ENCODE peak calls at places on chromosomes 6 and 20, in six cellular contexts. N is H1, I is HepG2, K is GM12878, A is HCT116, O is K562. E is an unnamed sample. For H3K4me1, the result is how much of the 10 kb centered on the place peaks cover.

GRCh38 chr6:4931530-4932505 is 72.0 kb downstream of the RPP40 start:
- DNase-seq in K (no peak), I (peak), A (no peak), O (no peak), N (no peak), E (no peak)

GRCh38 chr6:24910331-24910849 is 25.4 kb downstream of the RIPOR2 start:
- DNase-seq in K (no peak), O (no peak), A (no peak), N (no peak), I (no peak), E (peak)

GRCh38 chr20:2378893-2379292 is 1.8 kb upstream of the TGM6 start:
- DNase-seq in I (no peak), N (no peak), O (no peak), A (no peak), K (no peak), E (no peak)

GRCh38 chr6:78465042-78465634 is 402.2 kb upstream of the IRAK1BP1 start:
- DNase-seq in O (no peak), A (no peak), K (no peak), I (no peak), N (no peak), E (no peak)

GRCh38 chr20:11229772-11230171 is 556.0 kb upstream of the JAG1 start:
- DNase-seq in A (peak), N (no peak), O (no peak), K (no peak), I (no peak), E (no peak)

GRCh38 chr6:112235956-112236355 is 18.4 kb downstream of the LAMA4 start:
- DNase-seq in O (no peak), K (no peak), A (no peak), I (no peak), N (no peak), E (no peak)

GRCh38 chr6:150087336-150087735 is 18.4 kb upstream of the ULBP3 start:
- DNase-seq in A (no peak), I (no peak), N (no peak), O (no peak), K (no peak), E (no peak)

GRCh38 chr20:62736026-62736406 is 27.4 kb downstream of the NTSR1 start:
- DNase-seq in I (no peak), K (no peak), A (no peak), N (no peak), O (no peak), E (no peak)

GRCh38 chr6:150016324-150017185 is 8.8 kb downstream of the RAET1L start:
- DNase-seq in K (no peak), N (no peak), O (peak), I (peak), A (peak), E (peak)

GRCh38 chr6:11700118-11700718 is 78.4 kb downstream of the ADTRP start:
- DNase-seq in A (peak), O (peak), I (peak), K (no peak), N (no peak), E (peak)

GRCh38 chr20:55580475-55580874 is 424.8 kb downstream of the CBLN4 start:
- DNase-seq in O (no peak), A (no peak), N (no peak), K (no peak), I (no peak), E (no peak)

GRCh38 chr6:7684843-7685242 is 41.1 kb upstream of the BMP6 start:
- DNase-seq in K (no peak), I (no peak), N (peak), A (no peak), O (no peak), E (no peak)

GRCh38 chr6:170122676-170123075 is 168.2 kb downstream of the DLL1 start:
- DNase-seq in N (no peak), A (no peak), I (no peak), K (no peak), O (no peak), E (no peak)

GRCh38 chr6:110137924-110138887 is 41.3 kb downstream of the WASF1 start:
- DNase-seq in A (no peak), O (no peak), I (no peak), K (no peak), N (no peak), E (no peak)

GRCh38 chr6:136535017-136535416 is 15.2 kb downstream of the MAP7 start:
- DNase-seq in A (no peak), I (no peak), O (no peak), N (no peak), K (no peak), E (no peak)

GRCh38 chr6:170018422-170019258 is 267.2 kb downstream of the ERMARD start:
- DNase-seq in A (no peak), I (no peak), K (no peak), O (no peak), N (no peak), E (no peak)

GRCh38 chr6:2891768-2892170 is 11.3 kb downstream of the SERPINB9 start:
- DNase-seq in O (no peak), I (no peak), N (no peak), A (no peak), K (peak), E (no peak)

GRCh38 chr6:97841763-97842162 is 558.7 kb upstream of the MMS22L start:
- DNase-seq in I (no peak), O (no peak), A (no peak), N (no peak), K (no peak), E (no peak)

GRCh38 chr6:166556871-166557322 is 29.6 kb downstream of the RAMACL start:
- DNase-seq in K (no peak), A (peak), N (no peak), I (no peak), O (no peak), E (no peak)

GRCh38 chr20:4811661-4812181 is 90.0 kb downstream of the PRND start:
- DNase-seq in N (no peak), K (peak), A (no peak), O (no peak), I (no peak), E (no peak)

GRCh38 chr6:139708342-139709199 is 334.1 kb upstream of the CITED2 start:
- DNase-seq in K (no peak), I (peak), O (no peak), N (no peak), A (no peak), E (no peak)

GRCh38 chr6:34027445-34027936 is 118.4 kb downstream of the GRM4 start:
- DNase-seq in I (peak), A (peak), O (peak), K (no peak), N (peak), E (peak)

GRCh38 chr6:6942826-6943225 is 164.9 kb upstream of the RREB1 start:
- DNase-seq in I (no peak), K (peak), A (no peak), O (no peak), N (no peak), E (no peak)

DNA sequence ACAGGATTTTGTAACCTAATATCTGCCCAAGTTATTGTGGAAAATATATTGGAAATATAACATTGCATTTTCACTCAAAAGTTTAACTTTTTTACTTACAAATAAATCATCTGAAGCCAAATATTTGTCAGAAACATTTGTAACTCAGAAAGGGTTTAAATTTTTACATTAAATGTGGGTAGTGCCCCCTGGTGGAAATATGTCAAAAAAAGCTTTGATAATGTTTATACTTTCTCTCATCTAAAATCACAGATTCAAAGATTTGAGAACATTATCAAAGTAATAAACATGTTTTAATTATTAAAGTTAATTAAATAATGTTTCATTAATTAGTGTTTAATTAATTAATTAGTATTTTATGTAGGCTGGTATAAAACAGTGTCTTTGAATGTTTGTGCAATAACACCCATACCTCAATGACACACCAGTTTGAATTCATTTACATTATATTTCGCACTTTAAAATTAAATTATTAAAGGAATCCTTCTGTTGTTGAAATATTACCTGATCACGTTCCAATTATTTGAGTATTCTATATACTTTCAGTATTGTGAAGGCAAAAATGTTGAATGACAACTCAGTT is 320.1 kb upstream of the FKBP1C start:
- DNase-seq in I (peak), N (no peak), O (no peak), A (no peak), K (no peak), E (peak)
- TF ChIP-seq JUND in I (no peak), N (no peak), O (no peak), A (no peak), K (no peak), E (no peak)

GRCh38 chr20:8234580-8234979 is 102.5 kb downstream of the PLCB1 start:
- DNase-seq in N (no peak), K (no peak), I (no peak), O (no peak), A (no peak), E (no peak)

GRCh38 chr20:8229090-8229489 is 97.0 kb downstream of the PLCB1 start:
- DNase-seq in N (no peak), A (no peak), O (no peak), I (no peak), K (no peak), E (no peak)

GRCh38 chr20:8231038-8231437 is 99.0 kb downstream of the PLCB1 start:
- DNase-seq in O (no peak), A (no peak), I (no peak), K (no peak), N (no peak), E (no peak)

GRCh38 chr20:8228315-8228714 is 96.2 kb downstream of the PLCB1 start:
- DNase-seq in N (no peak), K (no peak), O (no peak), I (no peak), A (no peak), E (no peak)

GRCh38 chr20:8232332-8232731 is 100.3 kb downstream of the PLCB1 start:
- DNase-seq in K (no peak), O (no peak), I (no peak), N (no peak), A (no peak), E (no peak)
- H3K4me1 ChIP-seq in K (under half), O (under half), I (under half), N (under half), A (under half), E (under half)

DNA sequence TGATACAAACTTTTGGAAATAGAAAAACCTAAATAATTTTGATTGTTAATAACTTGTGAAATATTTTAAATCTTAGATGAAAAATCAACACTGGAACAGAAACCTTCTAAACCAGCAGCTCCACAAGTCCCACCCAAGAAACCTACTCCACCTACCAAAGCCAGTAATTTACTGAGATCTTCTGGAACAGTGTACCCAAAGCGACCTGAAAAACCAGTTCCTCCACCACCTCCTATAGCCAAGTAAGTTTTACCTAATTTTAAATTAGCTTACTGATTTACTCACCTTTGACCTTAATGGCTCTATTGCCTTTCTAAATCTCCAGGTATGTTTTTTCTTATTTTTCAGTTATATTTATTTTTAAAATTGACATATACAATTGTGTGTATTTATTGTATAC is 102.6 kb upstream of the ADGRF4 start:
- DNase-seq in O (no peak), N (no peak), A (no peak), K (no peak), I (no peak), E (no peak)
- TF ChIP-seq JUND in O (no peak), N (no peak), A (no peak), K (no peak), I (no peak), E (no peak)

GRCh38 chr6:84926756-84927155 is 162.4 kb upstream of the TBX18 start:
- DNase-seq in A (no peak), I (no peak), K (no peak), O (no peak), N (no peak), E (no peak)
- H3K4me1 ChIP-seq in A (under half), I (under half), K (under half), O (under half), N (under half), E (under half)

GRCh38 chr6:118630928-118631327 is 20.5 kb downstream of the CEP85L start:
- DNase-seq in O (no peak), A (no peak), K (no peak), N (no peak), I (no peak), E (no peak)
- TF ChIP-seq JUND in O (no peak), A (no peak), K (no peak), N (no peak), I (no peak), E (no peak)

DNA sequence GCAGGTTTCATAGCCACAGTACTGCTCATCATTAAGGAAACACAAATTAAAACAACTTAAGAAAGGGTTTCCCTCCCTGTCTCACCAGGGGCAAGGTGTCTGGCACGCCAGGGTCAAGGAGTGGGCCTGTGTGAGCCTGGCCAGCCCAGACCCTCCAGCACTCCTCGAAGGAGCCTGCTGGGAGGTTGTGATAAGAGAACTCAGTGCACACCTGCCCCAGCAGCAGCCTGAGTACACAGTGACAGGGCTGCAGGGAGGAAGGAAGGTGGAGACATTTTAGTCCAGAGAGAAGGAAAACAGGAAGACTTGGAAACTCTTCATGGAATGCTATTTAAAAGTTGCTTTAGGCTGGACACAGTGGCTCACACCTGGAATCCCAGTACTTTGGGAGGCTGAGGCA is 14.1 kb downstream of the NINL start:
- DNase-seq in N (no peak), O (no peak), K (no peak), I (no peak), A (no peak), E (no peak)
- H3K4me1 ChIP-seq in N (under half), O (under half), K (under half), I (under half), A (under half), E (under half)

GRCh38 chr6:26045939-26046368 is 41.3 kb upstream of the HFE start:
- DNase-seq in I (peak), K (no peak), A (no peak), N (no peak), O (no peak), E (no peak)

GRCh38 chr6:26044140-26045045 is 42.8 kb upstream of the HFE start:
- DNase-seq in A (no peak), O (no peak), N (no peak), I (peak), K (no peak), E (no peak)

GRCh38 chr6:26045046-26045938 is 41.9 kb upstream of the HFE start:
- DNase-seq in A (no peak), O (no peak), I (peak), K (peak), N (no peak), E (peak)

GRCh38 chr6:26041946-26042345 is 45.3 kb upstream of the HFE start:
- DNase-seq in O (no peak), A (no peak), N (no peak), I (no peak), K (no peak), E (no peak)

GRCh38 chr6:26043389-26044139 is 43.7 kb upstream of the HFE start:
- DNase-seq in O (no peak), N (no peak), A (no peak), I (peak), K (peak), E (peak)
- TF ChIP-seq JUND in O (no peak), N (no peak), A (no peak), I (peak), K (no peak), E (no peak)

GRCh38 chr6:53293691-53294090 is 55.1 kb downstream of the ELOVL5 start:
- DNase-seq in O (no peak), N (no peak), K (no peak), I (no peak), A (no peak), E (no peak)
- H3K4me1 ChIP-seq in O (under half), N (under half), K (under half), I (under half), A (under half), E (under half)